ENCODE peak calls at places on chromosomes 2 and 18, in ten cellular contexts. D is AG10803, W is AG04449, F is cardiac fibroblast, U is fibroblast of pulmonary artery, N is neural progenitor cell, T is ovary, M is heart left ventricle, R is HCT116, A is sigmoid colon. V is an unnamed sample.

GRCh38 chr2:96171836-96172235 is 26.6 kb upstream of the DUSP2 start:
- DNase-seq in R (no peak), M (no peak), D (no peak), F (no peak), W (no peak), T (no peak), A (peak; percentile 54), N (no peak), U (no peak), V (no peak)

GRCh38 chr2:204871246-204871953 is 326.1 kb downstream of the PARD3B start:
- DNase-seq in F (peak; percentile 69), D (peak; percentile 69), A (no peak), M (no peak), U (peak; percentile 75), W (no peak), T (no peak), N (peak; percentile 28), R (no peak), V (peak; percentile 19)

GRCh38 chr2:62725712-62726055 is 20.2 kb downstream of the EHBP1 start:
- DNase-seq in N (no peak), F (no peak), A (no peak), R (no peak), W (no peak), T (no peak), D (no peak), U (no peak), M (no peak), V (no peak)

GRCh38 chr18:59033361-59033760 is 106.3 kb upstream of the SEC11C start:
- DNase-seq in F (no peak), M (no peak), N (no peak), D (no peak), A (no peak), W (no peak), R (no peak), T (no peak), U (peak; percentile 17), V (peak; percentile 10)

GRCh38 chr18:56003009-56003408 is 415.0 kb upstream of the TCF4 start:
- DNase-seq in T (no peak), A (no peak), R (no peak), N (peak; percentile 83), U (no peak), M (no peak), W (no peak), F (no peak), D (no peak), V (no peak)

GRCh38 chr2:212142616-212143015 is 396.0 kb downstream of the ERBB4 start:
- DNase-seq in F (no peak), A (no peak), N (no peak), D (no peak), R (no peak), W (no peak), U (no peak), T (no peak), M (no peak), V (no peak)

GRCh38 chr2:75390184-75390583 is 170.6 kb downstream of the EVA1A start:
- DNase-seq in D (no peak), M (no peak), R (no peak), W (no peak), T (no peak), F (no peak), A (no peak), N (no peak), U (no peak), V (no peak)

GRCh38 chr2:239326831-239327535 is 73.8 kb downstream of the HDAC4 start:
- DNase-seq in R (no peak), F (no peak), W (no peak), M (no peak), N (no peak), T (peak; percentile 19), D (no peak), U (no peak), A (peak; percentile 68), V (no peak)

GRCh38 chr2:207351171-207351570 is 178.6 kb upstream of the CREB1 start:
- DNase-seq in N (no peak), U (no peak), W (no peak), A (no peak), M (no peak), D (no peak), R (no peak), F (no peak), T (no peak), V (no peak)

GRCh38 chr2:207353836-207354235 is 175.9 kb upstream of the CREB1 start:
- DNase-seq in R (no peak), A (no peak), W (no peak), N (no peak), U (no peak), D (no peak), F (no peak), M (no peak), T (no peak), V (no peak)

GRCh38 chr2:207356604-207357003 is 173.2 kb upstream of the CREB1 start:
- DNase-seq in U (no peak), F (no peak), N (no peak), W (no peak), M (no peak), R (no peak), T (no peak), D (no peak), A (no peak), V (no peak)

GRCh38 chr2:207354466-207354865 is 175.3 kb upstream of the CREB1 start:
- DNase-seq in W (no peak), M (no peak), D (no peak), F (no peak), N (peak; percentile 36), A (no peak), T (no peak), R (no peak), U (no peak), V (no peak)

DNA sequence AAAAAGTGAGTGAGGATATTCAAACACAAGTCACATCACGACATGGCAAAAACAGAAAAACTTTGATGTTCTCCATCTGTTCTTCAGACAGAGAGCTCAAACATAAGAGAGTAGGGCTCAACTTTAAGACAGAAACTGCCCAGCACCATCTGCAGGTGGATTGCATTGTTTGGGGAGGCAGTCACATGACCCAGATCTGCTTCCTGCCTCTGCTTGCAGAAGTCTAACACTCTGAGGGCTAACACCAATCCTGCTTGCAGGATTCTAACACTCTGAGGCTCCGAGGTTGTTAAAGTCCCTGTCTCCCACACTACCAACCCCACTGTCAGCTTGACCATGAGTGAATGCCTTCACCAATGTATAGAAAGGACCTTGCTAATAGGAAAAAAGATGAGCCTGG is 176.8 kb upstream of the CREB1 start:
- DNase-seq in F (no peak), R (no peak), W (no peak), N (peak; percentile 14), M (no peak), T (no peak), D (peak; percentile 49), A (no peak), U (no peak), V (no peak)
- TF ChIP-seq CTCF in F (no peak), R (no peak), W (no peak), N (no peak), M (no peak), T (no peak), D (peak; percentile 35), A (no peak), U (no peak), V (peak; percentile 7)

GRCh38 chr2:66582975-66583842 is 148.3 kb downstream of the MEIS1 start:
- DNase-seq in W (no peak), M (no peak), D (peak; percentile 16), T (no peak), U (no peak), A (peak; percentile 69), N (no peak), R (no peak), F (no peak), V (no peak)

GRCh38 chr2:66582364-66582974 is 147.5 kb downstream of the MEIS1 start:
- DNase-seq in D (no peak), F (no peak), U (no peak), M (no peak), R (no peak), N (no peak), A (peak; percentile 70), T (no peak), W (no peak), V (no peak)

GRCh38 chr2:66581461-66582363 is 146.8 kb downstream of the MEIS1 start:
- DNase-seq in F (no peak), W (no peak), T (peak; percentile 62), R (no peak), M (no peak), D (peak; percentile 21), U (no peak), N (peak; percentile 61), A (peak; percentile 89), V (peak; percentile 65)

GRCh38 chr2:66585616-66586015 is 150.7 kb downstream of the MEIS1 start:
- DNase-seq in N (no peak), W (no peak), A (peak; percentile 69), F (no peak), U (no peak), M (no peak), T (no peak), D (no peak), R (no peak), V (no peak)

DNA sequence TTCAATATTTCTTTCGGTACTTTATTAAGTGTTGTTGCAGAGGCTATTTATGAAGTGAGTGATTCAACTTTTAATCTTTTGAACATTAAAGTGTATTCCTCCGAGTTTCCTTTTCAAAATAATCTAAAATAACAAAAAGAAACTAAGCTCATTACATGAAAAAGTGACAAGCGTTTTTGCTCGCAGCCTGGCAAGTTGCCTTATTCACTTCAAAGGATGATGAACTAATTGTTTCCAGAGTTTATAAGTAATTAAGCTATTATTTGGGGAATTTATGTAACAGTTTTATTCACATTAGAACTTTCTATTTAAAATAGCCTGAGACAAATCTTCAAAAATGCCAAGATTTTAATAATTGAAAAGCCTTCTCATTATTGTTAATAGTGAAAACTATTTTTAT is 149.1 kb downstream of the MEIS1 start:
- DNase-seq in N (no peak), U (no peak), M (no peak), A (no peak), T (no peak), D (no peak), F (no peak), W (no peak), R (no peak), V (no peak)
- H3K4me3 ChIP-seq in N (no peak overlapping the region), U (no peak overlapping the region), M (no peak overlapping the region), A (peak overlapping the region; percentile 73), T (peak overlapping the region; percentile 50), D (no peak overlapping the region), F (no peak overlapping the region), W (no peak overlapping the region), R (no peak overlapping the region), V (peak overlapping the region; percentile 11)

DNA sequence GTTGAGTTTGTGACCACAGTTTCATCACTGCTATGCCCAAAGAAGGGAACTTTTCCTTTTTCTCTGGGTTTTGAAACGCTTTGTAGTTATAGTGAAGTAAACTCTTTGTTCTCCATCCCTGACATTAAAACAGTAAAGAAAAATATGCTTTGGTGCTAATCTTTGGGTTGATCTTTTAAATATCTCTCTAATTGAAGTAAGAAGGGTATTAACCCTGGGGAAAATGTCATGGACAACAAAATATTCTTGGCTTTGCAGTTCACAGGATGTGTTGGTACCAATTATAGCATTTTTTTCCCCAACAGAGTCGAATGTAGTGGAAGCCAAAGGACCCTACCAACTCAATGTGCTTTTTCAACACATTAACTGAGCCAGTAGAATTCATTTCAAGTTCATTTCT is 98.6 kb upstream of the MMADHC start:
- DNase-seq in T (no peak), D (no peak), N (no peak), U (no peak), M (no peak), F (no peak), A (no peak), R (no peak), W (no peak), V (no peak)
- TF ChIP-seq CTCF in T (no peak), D (no peak), N (no peak), U (no peak), M (no peak), F (no peak), A (no peak), R (no peak), W (no peak), V (no peak)

GRCh38 chr2:231711677-231712461 is 3.5 kb downstream of the PTMA start:
- DNase-seq in R (no peak), U (no peak), N (no peak), T (no peak), D (no peak), A (no peak), W (no peak), F (no peak), M (peak; percentile 48), V (no peak)
- H3K4me3 ChIP-seq in R (peak overlapping the region; percentile 69), U (peak overlapping the region; percentile 81), N (peak overlapping the region; percentile 88), T (peak overlapping the region; percentile 77), D (peak overlapping the region; percentile 67), A (peak overlapping the region; percentile 88), W (peak overlapping the region; percentile 77), F (peak overlapping the region; percentile 64), M (peak overlapping the region; percentile 98), V (peak overlapping the region; percentile 66)

V was measured in foreskin fibroblast.